ENCODE peak calls at places on chromosomes 5 and 9, in four cellular contexts. N, V, F and A are unnamed samples.

GRCh38 chr9:128724744-128725211 is 851 bp upstream of the ZDHHC12 start:
- DNase-seq in N (peak; percentile 83), V (peak; percentile 89), F (peak; percentile 51), A (peak; percentile 55)

GRCh38 chr5:170393958-170394357 is 4.8 kb upstream of the KCNMB1 start:
- DNase-seq in N (no peak), V (no peak), F (no peak), A (no peak)

GRCh38 chr9:128689293-128689770 is 310 bp downstream of the SET start:
- DNase-seq in V (peak; percentile 45), F (peak; percentile 28), N (no peak), A (peak; percentile 62)

GRCh38 chr5:58358436-58358835 is 101.5 kb downstream of the PLK2 start:
- DNase-seq in N (no peak), V (no peak), F (no peak), A (no peak)

GRCh38 chr5:77629553-77630245 is 8.8 kb downstream of the OTP start:
- DNase-seq in V (no peak), N (no peak), F (no peak), A (no peak)

GRCh38 chr5:126938461-126938860 is 91.9 kb downstream of the MARCHF3 start:
- DNase-seq in F (no peak), V (no peak), N (no peak), A (no peak)

GRCh38 chr5:172353271-172353807 is 69.8 kb upstream of the UBTD2 start:
- DNase-seq in N (no peak), V (no peak), F (no peak), A (no peak)

GRCh38 chr5:111635946-111636315 is 121.1 kb downstream of the NREP start:
- DNase-seq in N (no peak), V (no peak), F (no peak), A (no peak)

GRCh38 chr5:24110019-24110615 is 534.7 kb downstream of the CDH10 start:
- DNase-seq in V (no peak), N (no peak), F (no peak), A (no peak)

GRCh38 chr5:157562111-157562581 is 13.4 kb downstream of the ADAM19 start:
- DNase-seq in V (no peak), F (no peak), N (no peak), A (no peak)
- H3K27ac ChIP-seq in V (peak overlapping the region; percentile 63), F (peak overlapping the region; percentile 4), N (peak overlapping the region; percentile 86), A (no peak overlapping the region)

GRCh38 chr5:180431932-180432331 is 62.2 kb upstream of the CNOT6 start:
- DNase-seq in N (no peak), V (no peak), F (no peak), A (no peak)
- H3K4me3 ChIP-seq in N (no peak overlapping the region), V (no peak overlapping the region), F (no peak overlapping the region), A (no peak overlapping the region)

DNA sequence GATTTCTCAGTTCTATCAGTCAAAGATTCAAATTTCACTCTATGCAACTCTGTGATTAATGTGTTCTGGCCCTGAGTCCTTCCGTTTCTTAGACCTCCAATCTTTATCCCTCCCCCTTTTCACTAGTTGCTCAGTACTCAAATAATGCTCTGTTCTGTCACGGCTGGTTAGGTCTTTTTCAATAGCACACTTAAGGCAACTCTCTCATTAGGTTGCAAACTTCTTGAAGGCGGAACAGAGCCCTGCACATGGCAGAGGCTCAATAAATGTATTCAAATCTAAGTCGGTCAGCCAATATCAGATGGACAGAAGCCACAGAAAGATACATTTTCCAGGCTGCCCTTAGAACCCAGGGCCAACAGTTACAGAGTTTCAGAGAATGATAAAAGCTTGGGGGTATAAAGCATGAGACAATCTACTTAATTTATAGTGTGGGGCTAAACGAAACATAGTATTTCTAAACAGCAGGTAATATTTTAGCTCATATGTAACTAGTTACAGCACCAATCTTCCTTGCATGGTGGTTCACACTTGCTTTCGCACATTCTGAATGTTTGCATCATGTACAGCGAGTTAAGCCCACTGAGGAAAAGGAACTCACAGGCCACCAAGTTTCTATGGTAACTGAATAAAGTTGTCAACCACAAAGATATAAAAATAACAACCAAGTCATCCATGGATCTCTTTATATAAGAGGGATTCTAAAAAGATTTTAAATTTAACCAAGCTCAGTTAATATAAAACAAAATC is 67.1 kb upstream of the GOLPH3 start:
- DNase-seq in N (no peak), F (no peak), V (no peak), A (no peak)
- H3K27ac ChIP-seq in N (no peak overlapping the region), F (no peak overlapping the region), V (no peak overlapping the region), A (no peak overlapping the region)

DNA sequence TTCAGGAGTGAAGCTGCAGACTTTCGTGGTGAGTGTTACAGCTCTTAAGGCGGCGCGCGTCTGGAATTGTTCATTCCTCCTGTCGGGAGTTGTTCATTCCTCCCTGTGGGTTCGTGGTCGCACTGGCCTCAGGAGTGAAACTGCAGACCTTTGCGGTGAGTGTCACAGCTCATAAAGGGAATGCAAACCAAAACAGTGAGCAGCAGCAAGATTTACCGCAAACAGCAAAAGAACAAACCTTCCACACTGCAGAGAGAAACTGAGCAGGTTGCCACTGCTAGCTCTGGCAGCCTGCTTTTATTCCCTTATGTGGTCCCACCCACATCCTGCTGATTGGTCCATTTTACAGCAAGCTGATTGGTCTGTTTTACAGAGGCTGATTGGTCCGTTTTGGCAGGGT is 1365.3 kb upstream of the WWC1 start:
- DNase-seq in F (no peak), N (no peak), V (no peak), A (no peak)
- H3K4me3 ChIP-seq in F (no peak overlapping the region), N (no peak overlapping the region), V (no peak overlapping the region), A (no peak overlapping the region)

DNA sequence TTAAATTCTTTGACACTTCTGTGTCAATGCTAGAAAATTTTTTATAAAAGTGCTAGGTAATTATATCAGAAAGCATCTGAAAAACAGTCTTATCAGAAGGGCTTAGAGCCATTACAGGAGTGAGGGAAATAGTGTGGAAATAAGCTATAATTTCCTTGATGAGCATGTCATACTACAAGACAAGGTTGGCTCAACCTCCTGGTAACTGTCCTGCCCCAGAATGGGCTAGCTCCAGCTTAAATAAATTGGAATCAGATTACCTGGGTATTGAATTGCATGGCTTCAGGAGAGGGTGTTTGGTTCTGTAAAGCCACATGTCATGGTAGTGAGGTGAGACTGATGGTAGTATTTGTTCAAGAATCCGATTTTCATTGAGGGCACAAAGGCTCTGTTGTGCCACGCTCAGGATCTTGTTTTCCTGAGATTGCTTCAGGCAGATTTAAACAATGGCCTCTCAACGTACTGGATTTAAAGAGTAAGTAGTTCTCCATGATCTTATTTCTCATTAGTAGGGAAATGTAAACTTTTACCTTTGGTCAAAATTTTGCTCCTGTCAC is 21.1 kb downstream of the TRIO start:
- DNase-seq in V (no peak), N (no peak), F (no peak), A (no peak)
- H3K27ac ChIP-seq in V (no peak overlapping the region), N (no peak overlapping the region), F (no peak overlapping the region), A (no peak overlapping the region)

GRCh38 chr9:71121275-71122168 is at the start of gene TRPM3:
- DNase-seq in F (no peak), V (no peak), N (no peak), A (no peak)
- H3K4me3 ChIP-seq in F (no peak within 1 kb of the TSS), V (no peak within 1 kb of the TSS), N (no peak within 1 kb of the TSS), A (no peak within 1 kb of the TSS)

GRCh38 chr9:124218438-124219289 is 39.1 kb upstream of the NEK6 start:
- DNase-seq in V (peak; percentile 80), F (peak; percentile 37), N (peak; percentile 77), A (peak; percentile 46)
- H3K27ac ChIP-seq in V (peak overlapping the region; percentile 45), F (peak overlapping the region; percentile 52), N (peak overlapping the region; percentile 53), A (peak overlapping the region; percentile 78)

GRCh38 chr9:93945400-93946337 is 9.5 kb downstream of the BARX1 start:
- DNase-seq in N (no peak), V (peak; percentile 29), F (no peak), A (no peak)
- H3K4me3 ChIP-seq in N (peak overlapping the region; percentile 26), V (peak overlapping the region; percentile 31), F (peak overlapping the region; percentile 28), A (peak overlapping the region; percentile 4)

DNA sequence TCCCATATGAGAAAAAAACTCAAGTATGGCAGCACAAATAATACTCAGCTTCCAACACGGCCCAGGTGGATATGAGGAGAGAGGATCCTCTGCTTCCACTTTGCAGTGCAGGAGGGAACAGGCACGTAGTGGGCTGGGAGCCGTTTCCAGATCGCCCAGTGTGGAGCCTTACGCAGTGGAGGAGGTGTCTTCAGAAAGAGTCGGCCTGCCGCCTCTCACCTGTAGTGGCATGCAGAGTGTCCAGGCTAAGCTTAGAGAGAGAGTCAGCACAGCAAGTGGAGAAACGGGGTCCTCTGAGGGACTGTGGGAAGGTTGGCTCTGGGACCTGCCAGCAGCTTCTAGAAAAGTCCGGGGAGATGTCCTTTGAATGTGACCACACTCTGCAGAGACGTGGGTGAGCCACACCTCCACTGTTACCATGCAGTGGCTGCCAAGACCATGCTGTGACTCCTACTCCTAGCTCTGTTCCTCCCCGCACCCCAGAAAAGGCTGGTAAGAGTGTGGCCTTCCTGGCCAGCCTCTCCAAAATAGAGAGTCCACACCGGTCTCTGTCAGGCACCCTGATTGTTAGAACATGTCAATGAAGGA is 3.5 kb upstream of the SEMA4D start:
- DNase-seq in N (no peak), F (no peak), V (no peak), A (no peak)
- H3K27ac ChIP-seq in N (no peak overlapping the region), F (no peak overlapping the region), V (no peak overlapping the region), A (no peak overlapping the region)